ENCODE peak calls at places on chromosomes 1 and 21, in six cellular contexts. L, X, E, N, S and D are unnamed samples.

GRCh38 chr1:172818841-172819527 is 160.1 kb downstream of the FASLG start:
- DNase-seq in S (no peak), E (peak; percentile 44), X (no peak), L (peak; percentile 22), N (no peak), D (no peak)

GRCh38 chr1:230849451-230850194 is 18.7 kb downstream of the C1orf198 start:
- DNase-seq in E (peak; percentile 95), X (peak; percentile 11), L (peak; percentile 97), S (peak; percentile 60), N (peak; percentile 94), D (peak; percentile 22)

GRCh38 chr1:19044471-19044870 is 88.0 kb upstream of the IFFO2 start:
- DNase-seq in S (no peak), L (no peak), E (no peak), N (no peak), X (no peak), D (no peak)

GRCh38 chr21:41313765-41314164 is 2.8 kb upstream of the FAM3B start:
- DNase-seq in N (no peak), S (no peak), X (no peak), E (no peak), L (no peak), D (no peak)

GRCh38 chr1:23644555-23644866 is 47.1 kb upstream of the RPL11 start:
- DNase-seq in S (no peak), L (no peak), E (no peak), N (no peak), X (no peak), D (no peak)

GRCh38 chr1:36160949-36161485 is 5.1 kb downstream of the MAP7D1 start:
- DNase-seq in E (peak; percentile 75), S (no peak), N (peak; percentile 72), L (peak; percentile 60), X (peak; percentile 47), D (peak; percentile 64)

GRCh38 chr1:56517404-56518130 is 61.8 kb downstream of the PLPP3 start:
- DNase-seq in X (no peak), E (no peak), L (no peak), S (no peak), N (no peak), D (no peak)

GRCh38 chr1:16375521-16376359 is 8.7 kb downstream of the SZRD1 start:
- DNase-seq in E (peak; percentile 85), N (peak; percentile 90), S (no peak), L (peak; percentile 73), X (no peak), D (no peak)

GRCh38 chr1:171814692-171815091 is 26.6 kb upstream of the DNM3 start:
- DNase-seq in X (no peak), E (peak; percentile 20), N (peak; percentile 42), S (no peak), L (peak; percentile 70), D (no peak)

GRCh38 chr1:168008595-168008994 is 71.7 kb upstream of the MPC2 start:
- DNase-seq in L (no peak), E (no peak), N (no peak), S (no peak), X (no peak), D (no peak)

GRCh38 chr21:45377866-45378257 is 27.1 kb upstream of the COL18A1 start:
- DNase-seq in N (no peak), S (no peak), E (no peak), X (no peak), L (no peak), D (no peak)

DNA sequence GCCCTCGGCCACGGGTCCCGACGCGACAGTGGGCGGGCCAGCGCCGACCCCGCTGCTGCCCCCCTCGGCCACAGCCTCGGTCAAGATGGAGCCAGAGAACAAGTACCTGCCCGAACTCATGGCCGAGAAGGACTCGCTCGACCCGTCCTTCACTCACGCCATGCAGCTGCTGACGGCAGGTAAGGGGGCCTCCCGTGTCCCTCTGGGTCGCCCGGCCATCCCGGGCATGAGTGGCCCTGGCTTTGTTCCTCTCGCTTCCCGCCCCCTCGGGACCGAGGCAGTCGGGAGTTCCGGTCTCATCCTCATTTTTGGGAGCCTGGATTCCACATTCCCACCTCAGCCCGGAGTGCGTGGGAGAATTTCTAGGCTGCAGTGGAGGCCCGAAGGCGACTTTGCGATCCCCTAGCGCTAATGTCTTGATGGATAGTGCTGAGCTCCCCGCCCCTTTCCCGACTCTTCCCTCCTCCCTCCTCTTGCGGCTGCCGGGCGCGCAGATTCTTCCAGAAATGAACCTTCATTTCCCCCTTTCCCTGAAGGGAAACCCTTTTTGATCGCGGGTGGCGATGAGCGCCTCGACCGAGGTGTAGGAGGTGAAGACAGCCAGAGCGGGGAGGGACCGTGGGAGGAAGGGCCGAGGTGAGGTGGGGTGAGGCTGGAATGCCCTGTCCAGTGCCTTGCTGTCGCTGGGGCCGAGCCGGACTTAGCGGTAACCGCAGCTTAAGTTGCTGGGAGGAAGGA is 700 bp downstream of the KHDRBS1 start:
- DNase-seq in L (peak; percentile 48), S (peak; percentile 42), X (peak; percentile 30), E (peak; percentile 55), N (peak; percentile 55), D (peak; percentile 61)
- TF ChIP-seq CTCF in L (no peak), S (no peak), X (no peak), E (no peak), N (no peak), D (no peak)

DNA sequence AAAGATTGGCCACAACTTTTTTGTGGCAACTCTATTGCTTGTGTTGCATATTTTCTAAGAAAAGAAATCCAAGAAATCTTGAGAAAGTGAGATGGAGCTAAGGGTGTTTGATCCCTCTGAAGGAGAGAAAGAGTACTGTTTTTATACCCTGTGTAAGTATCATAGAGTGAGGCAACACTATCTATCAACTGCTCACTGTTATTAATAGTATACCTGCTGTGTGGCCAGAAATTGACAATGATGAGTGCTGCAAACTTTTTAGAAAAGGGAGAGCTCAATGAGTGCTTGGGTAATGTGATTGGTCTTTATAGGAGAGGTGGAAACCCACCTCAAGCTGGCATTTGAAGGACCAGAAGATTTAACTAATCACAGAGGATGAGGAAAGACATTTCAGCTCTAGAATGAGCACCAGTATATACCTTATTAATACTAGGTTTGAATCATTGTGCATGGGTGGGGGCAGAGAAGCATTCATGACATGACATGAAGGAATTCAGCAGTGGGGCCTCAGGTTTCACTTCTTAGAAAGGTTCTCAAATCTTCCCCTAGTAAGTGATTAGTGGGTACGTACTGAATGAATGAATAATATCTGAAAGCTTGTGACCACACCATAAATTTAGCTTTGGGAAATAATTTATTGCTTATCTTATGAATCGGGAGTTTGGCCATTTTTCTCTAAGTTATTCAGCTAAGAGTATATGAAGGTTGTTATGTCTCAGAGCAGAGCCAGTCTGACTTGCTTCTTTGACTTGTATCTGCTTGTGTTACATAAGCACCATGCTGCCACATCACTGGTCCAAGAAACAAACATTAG is 169.2 kb upstream of the SGIP1 start:
- DNase-seq in X (no peak), S (no peak), E (no peak), L (peak; percentile 60), N (no peak), D (peak; percentile 76)
- H3K4me3 ChIP-seq in X (no peak overlapping the region), S (no peak overlapping the region), E (no peak overlapping the region), L (no peak overlapping the region), N (no peak overlapping the region), D (no peak overlapping the region)

GRCh38 chr1:154353460-154353904 is 28.2 kb downstream of the ATP8B2 start:
- DNase-seq in E (peak; percentile 71), N (peak; percentile 69), S (peak; percentile 64), X (peak; percentile 49), L (peak; percentile 80), D (peak; percentile 53)
- TF ChIP-seq CTCF in E (peak; percentile 41), N (peak; percentile 50), S (peak; percentile 38), X (peak; percentile 33), L (peak; percentile 47), D (peak; percentile 50)

DNA sequence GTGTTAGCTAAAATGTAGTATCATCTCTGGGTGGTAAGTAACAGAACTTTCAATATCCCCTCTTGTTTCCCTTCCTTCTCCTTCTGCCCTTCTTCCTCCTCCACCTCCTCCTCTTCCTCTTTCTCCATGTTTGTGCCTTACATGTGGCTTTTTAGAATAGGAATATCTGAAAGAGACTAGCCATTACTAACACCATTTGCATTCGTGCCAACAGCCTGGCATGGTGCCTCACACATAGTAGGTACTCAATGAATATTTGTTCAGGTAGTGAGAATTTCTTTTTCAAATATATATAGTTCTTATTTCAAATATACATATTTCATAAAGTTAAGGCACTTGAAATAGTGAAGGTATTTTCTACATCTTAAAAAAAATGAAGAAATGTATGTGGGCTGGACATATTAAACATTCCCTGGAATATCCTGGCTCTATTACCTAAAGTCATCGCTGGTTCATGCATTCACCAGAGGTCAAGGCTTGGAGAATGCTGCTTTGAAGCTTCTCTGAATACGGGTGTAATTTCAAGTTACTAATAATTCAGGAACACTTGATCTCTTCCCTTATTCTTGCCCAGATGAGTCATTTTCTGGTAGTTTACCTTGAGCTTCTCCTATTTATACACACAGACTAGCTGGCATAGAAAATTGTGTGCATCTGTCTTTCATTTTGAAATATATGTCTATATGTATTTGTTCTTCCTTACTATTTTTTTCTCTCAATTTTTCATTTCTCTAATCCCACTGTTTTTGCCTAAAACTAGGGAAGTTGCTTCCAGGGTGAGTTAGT is 319.4 kb downstream of the TGFB2 start:
- DNase-seq in S (no peak), X (peak; percentile 81), L (peak; percentile 55), E (peak; percentile 54), N (no peak), D (peak; percentile 65)
- H3K4me3 ChIP-seq in S (no peak overlapping the region), X (no peak overlapping the region), L (no peak overlapping the region), E (no peak overlapping the region), N (no peak overlapping the region), D (no peak overlapping the region)

GRCh38 chr1:25695066-25695990 is 78.7 kb downstream of the MAN1C1 start:
- DNase-seq in L (peak; percentile 99), N (peak; percentile 99), X (peak; percentile 82), S (peak; percentile 63), E (peak; percentile 98), D (peak; percentile 94)
- TF ChIP-seq CTCF in L (peak; percentile 42), N (peak; percentile 40), X (peak; percentile 25), S (no peak), E (peak; percentile 27), D (peak; percentile 11)